ENCODE peak calls at places on chromosome X, in ten cellular contexts. B is cardiac septum; U is cardiac fibroblast; P is A172; Q is activated CD4-positive, alpha-beta T cell treated with anti-CD3 and anti-CD28 coated beads, Interleukin-2, amount 10 ng/mL, durations not matched to agents 7 days and 5 days; F is AG04449; T is foreskin fibroblast; L is NCI-H1694; S is left ventricle myocardium inferior; A is AG08396. O is an unnamed sample.

GRCh38 chrX:28189011-28189410 is 207.8 kb upstream of the DCAF8L1 start:
- DNase-seq in B (no peak), U (peak; percentile 50), P (peak; percentile 78), Q (no peak), F (no peak), T (peak; percentile 15), L (no peak), S (no peak), A (no peak), O (no peak)

GRCh38 chrX:76453737-76454406 is 26.4 kb downstream of the MAGEE1 start:
- DNase-seq in B (peak; percentile 44), U (no peak), P (no peak), Q (no peak), F (no peak), T (no peak), L (no peak), S (no peak), A (no peak), O (no peak)

GRCh38 chrX:42803320-42803719 is 25.4 kb upstream of the PPP1R2C start:
- DNase-seq in B (no peak), U (peak; percentile 4), P (no peak), Q (no peak), F (peak; percentile 12), T (peak; percentile 36), L (no peak), S (no peak), A (peak; percentile 7), O (no peak)

GRCh38 chrX:109679820-109680219 is 53.2 kb downstream of the ACSL4 start:
- DNase-seq in B (no peak), U (peak; percentile 5), P (no peak), Q (no peak), F (no peak), T (no peak), L (no peak), S (no peak), A (no peak), O (no peak)

GRCh38 chrX:112851161-112851779 is 10.6 kb upstream of the AMOT start:
- DNase-seq in B (no peak), U (no peak), P (no peak), Q (no peak), F (no peak), T (no peak), L (no peak), S (no peak), A (no peak), O (no peak)

GRCh38 chrX:140389331-140389730 is 115.5 kb downstream of the SOX3 start:
- DNase-seq in B (no peak), U (no peak), P (no peak), Q (no peak), F (no peak), T (no peak), L (no peak), S (no peak), A (no peak), O (no peak)

GRCh38 chrX:103520391-103520790 is 1.1 kb upstream of the RAB40A start:
- DNase-seq in B (no peak), U (peak; percentile 81), P (no peak), Q (no peak), F (peak; percentile 69), T (peak; percentile 67), L (no peak), S (no peak), A (peak; percentile 33), O (no peak)

GRCh38 chrX:3141031-3141430 is 99.8 kb downstream of the ARSF start:
- DNase-seq in B (no peak), U (no peak), P (no peak), Q (no peak), F (no peak), T (peak; percentile 23), L (no peak), S (no peak), A (no peak), O (no peak)

GRCh38 chrX:17567173-17567572 is 170.1 kb upstream of the SCML1 start:
- DNase-seq in B (no peak), U (no peak), P (no peak), Q (no peak), F (no peak), T (no peak), L (no peak), S (no peak), A (no peak), O (no peak)

GRCh38 chrX:140057001-140057411 is 91.7 kb upstream of the CXorf66 start:
- DNase-seq in B (no peak), U (peak; percentile 76), P (peak; percentile 35), Q (peak; percentile 52), F (no peak), T (peak; percentile 41), L (peak; percentile 58), S (peak; percentile 52), A (peak; percentile 54), O (peak; percentile 50)

GRCh38 chrX:118355225-118355920 is 9.5 kb downstream of the WDR44 start:
- DNase-seq in B (no peak), U (no peak), P (no peak), Q (no peak), F (no peak), T (peak; percentile 15), L (no peak), S (no peak), A (no peak), O (no peak)

GRCh38 chrX:150365051-150365952 is 2.2 kb downstream of the MAMLD1 start:
- DNase-seq in B (peak; percentile 87), U (peak; percentile 67), P (peak; percentile 38), Q (peak; percentile 68), F (no peak), T (peak; percentile 78), L (peak; percentile 40), S (peak; percentile 76), A (peak; percentile 56), O (peak; percentile 78)

GRCh38 chrX:19544693-19545305 is 29.5 kb upstream of the MAP3K15 start:
- DNase-seq in B (no peak), U (peak; percentile 71), P (peak; percentile 53), Q (peak; percentile 42), F (no peak), T (peak; percentile 72), L (peak; percentile 36), S (no peak), A (peak; percentile 74), O (no peak)

GRCh38 chrX:3142259-3143042 is 101.2 kb downstream of the ARSF start:
- DNase-seq in B (no peak), U (no peak), P (peak; percentile 29), Q (no peak), F (no peak), T (no peak), L (no peak), S (no peak), A (no peak), O (no peak)

GRCh38 chrX:40871385-40872082 is 136.2 kb upstream of the MED14 start:
- DNase-seq in B (no peak), U (peak; percentile 42), P (peak; percentile 69), Q (no peak), F (no peak), T (peak; percentile 15), L (no peak), S (no peak), A (no peak), O (peak; percentile 6)

GRCh38 chrX:139086243-139086642 is 374.7 kb upstream of the FGF13 start:
- DNase-seq in B (no peak), U (no peak), P (no peak), Q (no peak), F (no peak), T (no peak), L (no peak), S (no peak), A (no peak), O (no peak)

GRCh38 chrX:433771-434170 is 47.1 kb upstream of the PPP2R3B start:
- DNase-seq in B (peak; percentile 72), U (no peak), P (no peak), Q (no peak), F (no peak), T (no peak), L (no peak), S (no peak), A (no peak), O (no peak)

GRCh38 chrX:118521435-118521834 is 25.8 kb downstream of the DOCK11 start:
- DNase-seq in B (no peak), U (peak; percentile 63), P (no peak), Q (no peak), F (no peak), T (peak; percentile 80), L (no peak), S (no peak), A (no peak), O (no peak)

GRCh38 chrX:81195712-81196111 is 6.0 kb downstream of the HMGN5 start:
- DNase-seq in B (no peak), U (peak; percentile 67), P (peak; percentile 11), Q (peak; percentile 57), F (no peak), T (peak; percentile 65), L (peak; percentile 56), S (peak; percentile 9), A (peak; percentile 18), O (no peak)

GRCh38 chrX:78313526-78313925 is 13.9 kb downstream of the CYSLTR1 start:
- DNase-seq in B (no peak), U (no peak), P (no peak), Q (no peak), F (no peak), T (no peak), L (no peak), S (no peak), A (no peak), O (no peak)

GRCh38 chrX:21493226-21493850 is 119.1 kb downstream of the CNKSR2 start:
- DNase-seq in B (no peak), U (no peak), P (no peak), Q (no peak), F (no peak), T (peak; percentile 35), L (no peak), S (no peak), A (no peak), O (no peak)

GRCh38 chrX:101759000-101759399 is 99.3 kb upstream of the ARMCX2 start:
- DNase-seq in B (no peak), U (peak; percentile 46), P (peak; percentile 4), Q (peak; percentile 29), F (no peak), T (peak; percentile 42), L (no peak), S (peak; percentile 9), A (peak; percentile 23), O (no peak)

GRCh38 chrX:38662640-38663039 is 101.3 kb downstream of the TSPAN7 start:
- DNase-seq in B (no peak), U (no peak), P (no peak), Q (no peak), F (no peak), T (peak; percentile 4), L (no peak), S (no peak), A (no peak), O (no peak)

GRCh38 chrX:154483325-154483724 is 3.1 kb downstream of the UBL4A start:
- DNase-seq in B (no peak), U (no peak), P (no peak), Q (no peak), F (no peak), T (no peak), L (no peak), S (no peak), A (no peak), O (no peak)

GRCh38 chrX:74924449-74925209 is 623 bp downstream of the NEXMIF start:
- DNase-seq in B (no peak), U (peak; percentile 3), P (no peak), Q (peak; percentile 29), F (no peak), T (peak; percentile 19), L (peak; percentile 30), S (peak; percentile 15), A (peak; percentile 17), O (peak; percentile 17)

GRCh38 chrX:70096052-70096451 is 33.8 kb downstream of the OTUD6A start:
- DNase-seq in B (no peak), U (peak; percentile 39), P (peak; percentile 9), Q (no peak), F (no peak), T (peak; percentile 29), L (no peak), S (no peak), A (peak; percentile 24), O (no peak)

GRCh38 chrX:51641421-51642021 is 22.8 kb upstream of the CENPVL3 start:
- DNase-seq in B (no peak), U (peak; percentile 71), P (peak; percentile 19), Q (peak; percentile 21), F (peak; percentile 9), T (peak; percentile 69), L (peak; percentile 42), S (no peak), A (peak; percentile 33), O (no peak)

O was measured in heart right ventricle.